ENCODE peak calls at places on chromosomes 11 and 22, in nine cellular contexts. K is foreskin fibroblast; X is mesendoderm; L is mammary epithelial cell; B is stimulated activated CD8-positive, alpha-beta memory T cell treated with anti-CD3 and anti-CD28 coated beads, Interleukin-2, amount 100 ng/mL, for 48 hours; Y is activated CD4-positive, alpha-beta T cell treated with anti-CD3 and anti-CD28 coated beads for 1 hour; W is SW480; Q is CD8-positive, alpha-beta T cell; N is myocyte. C is an unnamed sample.

GRCh38 chr11:44530413-44531115 is 34.9 kb upstream of the CD82 start:
- DNase-seq in Q (no peak), X (peak; percentile 57), W (no peak), N (no peak), Y (no peak), K (no peak), B (no peak), L (no peak), C (no peak)

GRCh38 chr11:104095791-104096190 is 59.4 kb downstream of the DDI1 start:
- DNase-seq in W (no peak), X (no peak), K (no peak), Q (no peak), B (no peak), N (no peak), Y (no peak), L (no peak), C (no peak)

GRCh38 chr11:62108971-62109391 is 14.8 kb upstream of the INCENP start:
- DNase-seq in Y (no peak), K (no peak), N (peak; percentile 95), W (no peak), X (no peak), B (no peak), Q (no peak), L (peak; percentile 54), C (no peak)

GRCh38 chr11:96388891-96389603 is 665 bp downstream of the CCDC82 start:
- DNase-seq in L (no peak), W (peak; percentile 39), X (peak; percentile 84), B (no peak), Y (no peak), N (no peak), K (no peak), Q (no peak), C (peak; percentile 19)

GRCh38 chr11:19437760-19438159 is 197.0 kb upstream of the E2F8 start:
- DNase-seq in L (peak; percentile 71), B (no peak), W (peak; percentile 34), N (peak; percentile 21), Q (no peak), K (peak; percentile 56), Y (no peak), X (no peak), C (no peak)

GRCh38 chr11:17574799-17575144 is 27.7 kb downstream of the OTOG start:
- DNase-seq in B (no peak), Q (no peak), Y (no peak), X (no peak), L (no peak), K (no peak), W (no peak), N (no peak), C (no peak)

GRCh38 chr11:115500547-115501503 is 3.4 kb downstream of the CADM1 start:
- DNase-seq in N (no peak), L (peak; percentile 3), W (no peak), K (no peak), X (peak; percentile 31), Q (no peak), Y (no peak), B (no peak), C (no peak)

GRCh38 chr11:7548659-7549283 is 35.0 kb downstream of the PPFIBP2 start:
- DNase-seq in X (peak; percentile 88), L (no peak), B (no peak), W (peak; percentile 39), Y (no peak), N (no peak), K (no peak), Q (no peak), C (no peak)

GRCh38 chr22:46196268-46196667 is 45.9 kb downstream of the PPARA start:
- DNase-seq in W (no peak), Y (no peak), N (peak; percentile 44), X (no peak), K (no peak), L (no peak), Q (no peak), B (no peak), C (no peak)